ENCODE peak calls at places on chromosomes 16 and 17, in five cellular contexts. A, O, I, V and M are unnamed samples.
A peak's percentile ranks its signal among the peaks of the same experiment; 100 is the strongest.

GRCh38 chr17:78724544-78724943 is 57.5 kb downstream of the CYTH1 start:
- DNase-seq in V (no peak), O (no peak), A (no peak), I (peak; percentile 83), M (no peak)

GRCh38 chr16:3542601-3543373 is 34.4 kb downstream of the NLRC3 start:
- DNase-seq in I (peak; percentile 69), O (no peak), A (no peak), V (no peak), M (no peak)

GRCh38 chr17:5619088-5619740 is 34.9 kb upstream of the NLRP1 start:
- DNase-seq in I (no peak), O (no peak), A (no peak), V (no peak), M (no peak)

GRCh38 chr16:53061701-53062159 is 6.9 kb downstream of the CHD9 start:
- DNase-seq in I (no peak), V (no peak), O (no peak), A (no peak), M (peak; percentile 17)

GRCh38 chr16:2023098-2023925 is 3.4 kb upstream of the NHERF2 start:
- DNase-seq in V (peak; percentile 91), I (peak; percentile 98), O (peak; percentile 63), A (peak; percentile 96), M (peak; percentile 94)

GRCh38 chr16:30659507-30660423 is 1.5 kb downstream of the FBRS start:
- DNase-seq in A (peak; percentile 46), O (no peak), V (peak; percentile 55), I (peak; percentile 51), M (peak; percentile 72)

GRCh38 chr17:51733166-51733565 is 425.3 kb downstream of the CA10 start:
- DNase-seq in O (no peak), I (no peak), A (no peak), V (no peak), M (no peak)

GRCh38 chr16:29894352-29894751 is 5.0 kb downstream of the SEZ6L2 start:
- DNase-seq in V (no peak), I (no peak), O (no peak), A (no peak), M (no peak)

GRCh38 chr17:12431188-12431587 is 234.5 kb upstream of the MYOCD start:
- DNase-seq in I (no peak), V (no peak), A (no peak), O (no peak), M (no peak)

GRCh38 chr16:396605-397004 is 394 bp upstream of the NME4 start:
- DNase-seq in O (no peak), V (no peak), I (peak; percentile 83), A (peak; percentile 58), M (no peak)

GRCh38 chr16:85056211-85056748 is 28.7 kb downstream of the KIAA0513 start:
- DNase-seq in V (no peak), O (no peak), I (peak; percentile 76), A (peak; percentile 28), M (no peak)

GRCh38 chr16:51813609-51814008 is 662.5 kb upstream of the SALL1 start:
- DNase-seq in I (peak; percentile 76), V (no peak), O (no peak), A (no peak), M (no peak)

GRCh38 chr16:15765880-15766279 is 90.9 kb downstream of the MYH11 start:
- DNase-seq in I (peak; percentile 76), V (peak; percentile 17), A (no peak), O (peak; percentile 36), M (peak; percentile 9)

GRCh38 chr17:40158438-40158837 is 18.1 kb downstream of the CASC3 start:
- DNase-seq in I (no peak), A (no peak), V (no peak), O (no peak), M (no peak)

GRCh38 chr16:4749700-4750257 is 15.4 kb downstream of the DNAAF8 start:
- DNase-seq in A (no peak), I (no peak), O (no peak), V (no peak), M (no peak)

GRCh38 chr16:71461686-71462648 is at the start of gene ZNF23:
- DNase-seq in O (no peak), A (peak; percentile 87), I (peak; percentile 92), V (peak; percentile 73), M (peak; percentile 79)

GRCh38 chr17:5583426-5584382 is 605 bp downstream of the NLRP1 start:
- DNase-seq in A (peak; percentile 46), V (no peak), I (peak; percentile 46), O (no peak), M (no peak)

GRCh38 chr17:52647411-52647810 is 488.9 kb upstream of the CA10 start:
- DNase-seq in O (no peak), A (no peak), V (no peak), I (no peak), M (no peak)

GRCh38 chr17:44775838-44776621 is 17.2 kb downstream of the ADAM11 start:
- DNase-seq in O (no peak), V (no peak), I (no peak), A (peak; percentile 96), M (no peak)

GRCh38 chr17:603405-604193 is 111.0 kb downstream of the VPS53 start:
- DNase-seq in I (no peak), A (no peak), V (no peak), O (no peak), M (no peak)

GRCh38 chr17:36934759-36935630 is 2.3 kb upstream of the LHX1 start:
- DNase-seq in O (no peak), V (no peak), I (peak; percentile 93), A (no peak), M (no peak)

GRCh38 chr16:80804061-80804450 is 342 bp downstream of the CDYL2 start:
- DNase-seq in O (no peak), V (peak; percentile 31), A (no peak), I (peak; percentile 75), M (peak; percentile 74)

GRCh38 chr16:8660841-8661301 is 13.5 kb upstream of the ABAT start:
- DNase-seq in O (peak; percentile 41), A (peak; percentile 46), V (peak; percentile 28), I (peak; percentile 96), M (peak; percentile 16)

DNA sequence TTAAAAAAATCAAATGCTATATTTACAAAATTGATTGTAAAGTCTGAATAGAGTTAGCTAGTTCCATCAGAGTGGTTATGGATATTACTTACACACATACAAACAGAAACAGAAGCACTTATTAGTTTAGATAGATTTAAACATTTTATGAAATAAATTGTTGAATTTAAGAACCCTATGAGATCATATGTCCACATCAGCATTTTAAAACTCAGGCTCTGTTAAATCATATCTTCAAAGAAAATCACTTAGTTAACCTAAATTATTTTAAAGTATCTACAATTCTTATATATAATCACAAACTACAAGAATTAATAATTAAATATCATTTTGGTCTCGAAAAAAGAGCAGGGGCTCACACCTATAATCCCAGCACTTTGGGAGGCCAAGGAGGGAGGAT is 42.5 kb downstream of the HELZ start:
- DNase-seq in V (no peak), O (no peak), A (no peak), I (no peak), M (no peak)
- H3K27ac ChIP-seq in V (no peak overlapping the region), O (no peak overlapping the region), A (no peak overlapping the region), I (no peak overlapping the region), M (no peak overlapping the region)

GRCh38 chr17:48644159-48644558 is 18.0 kb upstream of the HOXB9 start:
- DNase-seq in A (no peak), O (no peak), V (no peak), I (peak; percentile 14), M (no peak)

GRCh38 chr17:48641541-48642058 is 15.4 kb upstream of the HOXB9 start:
- DNase-seq in V (no peak), O (no peak), A (no peak), I (peak; percentile 78), M (no peak)

GRCh38 chr17:48642059-48642842 is 16.1 kb upstream of the HOXB9 start:
- DNase-seq in V (no peak), I (peak; percentile 94), O (no peak), A (no peak), M (no peak)

GRCh38 chr17:48643697-48644012 is 17.5 kb upstream of the HOXB9 start:
- DNase-seq in V (no peak), A (no peak), I (no peak), O (no peak), M (no peak)

GRCh38 chr17:48642843-48643696 is 16.9 kb upstream of the HOXB9 start:
- DNase-seq in I (peak; percentile 49), V (no peak), O (no peak), A (no peak), M (no peak)
- H3K4me3 ChIP-seq in I (no peak overlapping the region), V (no peak overlapping the region), O (no peak overlapping the region), A (no peak overlapping the region), M (no peak overlapping the region)

GRCh38 chr16:57646388-57647039 is 18.1 kb downstream of the ADGRG1 start:
- DNase-seq in V (no peak), A (no peak), O (no peak), I (no peak), M (no peak)
- H3K27ac ChIP-seq in V (no peak overlapping the region), A (peak overlapping the region; percentile 63), O (no peak overlapping the region), I (no peak overlapping the region), M (no peak overlapping the region)

GRCh38 chr17:49247949-49248348 is 17.4 kb upstream of the PHOSPHO1 start:
- DNase-seq in I (no peak), O (no peak), V (no peak), A (no peak), M (no peak)
- H3K4me3 ChIP-seq in I (no peak overlapping the region), O (no peak overlapping the region), V (no peak overlapping the region), A (no peak overlapping the region), M (no peak overlapping the region)